ENCODE peak calls at places on chromosome 1, in six cellular contexts. One of them, this sample, is unnamed.

GRCh38 chr1:226960944-226961765 is 21.1 kb downstream of the COQ8A start:
- DNase-seq in transverse colon: no peak
- DNase-seq in WERI-Rb-1: no peak
- DNase-seq in ovary: no peak
- DNase-seq in coronary artery: no peak
- DNase-seq in uterus: no peak
- DNase-seq in this sample: no peak

GRCh38 chr1:247448107-247448778 is 9.7 kb downstream of the OR2B11 start:
- DNase-seq in coronary artery: no peak
- DNase-seq in WERI-Rb-1: peak
- DNase-seq in ovary: peak
- DNase-seq in transverse colon: peak
- DNase-seq in uterus: peak
- DNase-seq in this sample: peak

GRCh38 chr1:1623181-1623630 is 7.9 kb downstream of the MIB2 start:
- DNase-seq in ovary: no peak
- DNase-seq in transverse colon: no peak
- DNase-seq in coronary artery: no peak
- DNase-seq in uterus: no peak
- DNase-seq in WERI-Rb-1: no peak
- DNase-seq in this sample: no peak

GRCh38 chr1:243763806-243764205 is 86.2 kb downstream of the AKT3 start:
- DNase-seq in coronary artery: no peak
- DNase-seq in WERI-Rb-1: no peak
- DNase-seq in uterus: no peak
- DNase-seq in ovary: no peak
- DNase-seq in transverse colon: no peak
- DNase-seq in this sample: no peak

GRCh38 chr1:208174736-208175507 is 69.3 kb downstream of the PLXNA2 start:
- DNase-seq in uterus: no peak
- DNase-seq in WERI-Rb-1: no peak
- DNase-seq in ovary: no peak
- DNase-seq in coronary artery: no peak
- DNase-seq in transverse colon: no peak
- DNase-seq in this sample: no peak

GRCh38 chr1:217048104-217048707 is 325.0 kb upstream of the ESRRG start:
- DNase-seq in ovary: no peak
- DNase-seq in uterus: no peak
- DNase-seq in WERI-Rb-1: peak
- DNase-seq in coronary artery: no peak
- DNase-seq in transverse colon: no peak
- DNase-seq in this sample: no peak

GRCh38 chr1:94903318-94904009 is 23.4 kb downstream of the CNN3 start:
- DNase-seq in ovary: no peak
- DNase-seq in coronary artery: no peak
- DNase-seq in transverse colon: no peak
- DNase-seq in uterus: no peak
- DNase-seq in WERI-Rb-1: no peak
- DNase-seq in this sample: no peak

GRCh38 chr1:16924216-16924918 is 2.6 kb downstream of the CROCC start:
- DNase-seq in uterus: no peak
- DNase-seq in transverse colon: no peak
- DNase-seq in ovary: no peak
- DNase-seq in coronary artery: no peak
- DNase-seq in WERI-Rb-1: no peak
- DNase-seq in this sample: peak

GRCh38 chr1:232980336-232980978 is 30.0 kb downstream of the NTPCR start:
- DNase-seq in coronary artery: no peak
- DNase-seq in uterus: no peak
- DNase-seq in transverse colon: no peak
- DNase-seq in ovary: no peak
- DNase-seq in WERI-Rb-1: peak
- DNase-seq in this sample: no peak

GRCh38 chr1:233627376-233627775 is 13.5 kb downstream of the KCNK1 start:
- DNase-seq in uterus: no peak
- DNase-seq in WERI-Rb-1: no peak
- DNase-seq in transverse colon: no peak
- DNase-seq in coronary artery: no peak
- DNase-seq in ovary: no peak
- DNase-seq in this sample: no peak

GRCh38 chr1:85597709-85598108 is 17.1 kb downstream of the CCN1 start:
- DNase-seq in coronary artery: no peak
- DNase-seq in transverse colon: no peak
- DNase-seq in WERI-Rb-1: no peak
- DNase-seq in ovary: no peak
- DNase-seq in uterus: no peak
- DNase-seq in this sample: no peak

GRCh38 chr1:235079443-235079967 is 49.1 kb downstream of the TOMM20 start:
- DNase-seq in transverse colon: peak
- DNase-seq in WERI-Rb-1: peak
- DNase-seq in ovary: peak
- DNase-seq in uterus: no peak
- DNase-seq in coronary artery: no peak
- DNase-seq in this sample: peak

GRCh38 chr1:41963636-41964035 is 44.9 kb upstream of the HIVEP3 start:
- DNase-seq in uterus: no peak
- DNase-seq in ovary: no peak
- DNase-seq in WERI-Rb-1: no peak
- DNase-seq in coronary artery: no peak
- DNase-seq in transverse colon: no peak
- DNase-seq in this sample: no peak

GRCh38 chr1:100351095-100351884 is 1.0 kb upstream of the CDC14A start:
- DNase-seq in uterus: peak
- DNase-seq in transverse colon: peak
- DNase-seq in coronary artery: peak
- DNase-seq in ovary: peak
- DNase-seq in WERI-Rb-1: peak
- DNase-seq in this sample: peak

GRCh38 chr1:101738475-101738874 is 258.3 kb downstream of the OLFM3 start:
- DNase-seq in uterus: no peak
- DNase-seq in coronary artery: no peak
- DNase-seq in WERI-Rb-1: no peak
- DNase-seq in transverse colon: no peak
- DNase-seq in ovary: no peak
- DNase-seq in this sample: no peak

GRCh38 chr1:85815906-85816305 is 107.7 kb upstream of the ZNHIT6 start:
- DNase-seq in ovary: no peak
- DNase-seq in uterus: no peak
- DNase-seq in transverse colon: no peak
- DNase-seq in WERI-Rb-1: no peak
- DNase-seq in coronary artery: no peak
- DNase-seq in this sample: peak

GRCh38 chr1:172266528-172267174 is 153.8 kb upstream of the C1orf105 start:
- DNase-seq in ovary: no peak
- DNase-seq in WERI-Rb-1: no peak
- DNase-seq in uterus: no peak
- DNase-seq in transverse colon: no peak
- DNase-seq in coronary artery: no peak
- DNase-seq in this sample: no peak

GRCh38 chr1:229388876-229389580 is 44.9 kb downstream of the ACTA1 start:
- DNase-seq in WERI-Rb-1: no peak
- DNase-seq in coronary artery: no peak
- DNase-seq in uterus: no peak
- DNase-seq in transverse colon: no peak
- DNase-seq in ovary: no peak
- DNase-seq in this sample: no peak

GRCh38 chr1:32989160-32989894 is 24.7 kb upstream of the RNF19B start:
- DNase-seq in WERI-Rb-1: no peak
- DNase-seq in uterus: peak
- DNase-seq in coronary artery: peak
- DNase-seq in ovary: peak
- DNase-seq in transverse colon: peak
- DNase-seq in this sample: peak

GRCh38 chr1:35598895-35599294 is 25.8 kb downstream of the TFAP2E start:
- DNase-seq in coronary artery: no peak
- DNase-seq in ovary: no peak
- DNase-seq in WERI-Rb-1: no peak
- DNase-seq in transverse colon: no peak
- DNase-seq in uterus: no peak
- DNase-seq in this sample: no peak

GRCh38 chr1:93977546-93977945 is 68.3 kb upstream of the GCLM start:
- DNase-seq in uterus: no peak
- DNase-seq in ovary: no peak
- DNase-seq in coronary artery: no peak
- DNase-seq in WERI-Rb-1: no peak
- DNase-seq in transverse colon: no peak
- DNase-seq in this sample: no peak

DNA sequence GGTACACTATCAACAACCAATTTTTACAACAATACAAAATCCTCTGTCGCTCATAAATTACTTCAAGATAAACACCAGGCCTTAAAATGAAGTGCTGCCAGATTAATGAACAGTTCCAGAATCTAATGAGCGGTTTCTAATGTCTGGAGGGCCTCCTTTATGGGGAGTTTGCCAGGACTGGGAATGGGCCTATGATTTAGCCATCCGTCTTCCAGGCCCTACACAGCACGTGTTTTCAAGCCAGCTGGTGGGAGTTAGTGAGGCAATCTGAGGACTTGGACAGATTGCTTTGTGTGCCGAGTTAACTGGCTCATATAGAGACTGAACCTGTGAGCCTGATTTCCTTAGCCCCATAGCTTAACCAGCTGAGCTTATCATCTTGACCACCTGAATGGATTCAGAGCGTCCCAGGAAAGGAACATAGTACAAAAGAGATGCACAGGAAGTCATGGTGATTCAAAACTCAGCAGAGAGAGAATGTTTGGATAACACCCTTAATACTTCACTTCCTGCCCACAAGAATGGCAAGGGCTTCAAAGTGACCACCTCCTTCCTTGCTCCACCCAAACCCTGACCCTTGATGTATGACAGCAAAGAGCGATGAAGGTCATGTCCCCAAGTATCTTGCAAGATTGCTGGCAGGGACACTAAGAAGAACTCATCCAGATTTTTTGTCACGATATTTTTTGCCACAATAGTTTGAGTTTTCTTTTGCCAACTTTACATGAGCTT is 143.5 kb downstream of the SLC30A10 start:
- DNase-seq in ovary: no peak
- DNase-seq in uterus: peak
- DNase-seq in WERI-Rb-1: peak
- DNase-seq in transverse colon: no peak
- DNase-seq in coronary artery: no peak
- DNase-seq in this sample: no peak
- TF ChIP-seq CTCF in ovary: no peak
- TF ChIP-seq CTCF in uterus: no peak
- TF ChIP-seq CTCF in WERI-Rb-1: no peak
- TF ChIP-seq CTCF in transverse colon: no peak
- TF ChIP-seq CTCF in coronary artery: no peak
- TF ChIP-seq CTCF in this sample: no peak

GRCh38 chr1:27111771-27112573 is 43.0 kb downstream of the SLC9A1 start:
- DNase-seq in WERI-Rb-1: peak
- DNase-seq in uterus: peak
- DNase-seq in transverse colon: peak
- DNase-seq in ovary: peak
- DNase-seq in coronary artery: peak
- DNase-seq in this sample: peak
- H3K27ac ChIP-seq in WERI-Rb-1: peak
- H3K27ac ChIP-seq in uterus: peak
- H3K27ac ChIP-seq in transverse colon: peak
- H3K27ac ChIP-seq in ovary: no peak
- H3K27ac ChIP-seq in coronary artery: peak
- H3K27ac ChIP-seq in this sample: peak

GRCh38 chr1:46411010-46411405 is 16.9 kb downstream of the FAAH start:
- DNase-seq in coronary artery: no peak
- DNase-seq in transverse colon: no peak
- DNase-seq in uterus: no peak
- DNase-seq in ovary: no peak
- DNase-seq in WERI-Rb-1: no peak
- DNase-seq in this sample: no peak

GRCh38 chr1:46413596-46413985 is 19.5 kb downstream of the FAAH start:
- DNase-seq in uterus: no peak
- DNase-seq in coronary artery: no peak
- DNase-seq in transverse colon: no peak
- DNase-seq in ovary: no peak
- DNase-seq in WERI-Rb-1: peak
- DNase-seq in this sample: no peak

GRCh38 chr1:46412853-46413595 is 18.9 kb downstream of the FAAH start:
- DNase-seq in WERI-Rb-1: no peak
- DNase-seq in uterus: no peak
- DNase-seq in transverse colon: no peak
- DNase-seq in ovary: no peak
- DNase-seq in coronary artery: no peak
- DNase-seq in this sample: no peak

GRCh38 chr1:46410156-46411009 is 16.3 kb downstream of the FAAH start:
- DNase-seq in ovary: no peak
- DNase-seq in WERI-Rb-1: no peak
- DNase-seq in transverse colon: no peak
- DNase-seq in coronary artery: no peak
- DNase-seq in uterus: no peak
- DNase-seq in this sample: peak

GRCh38 chr1:46411601-46412341 is 17.7 kb downstream of the FAAH start:
- DNase-seq in WERI-Rb-1: peak
- DNase-seq in ovary: no peak
- DNase-seq in transverse colon: no peak
- DNase-seq in coronary artery: no peak
- DNase-seq in uterus: no peak
- DNase-seq in this sample: no peak
- TF ChIP-seq CTCF in WERI-Rb-1: peak
- TF ChIP-seq CTCF in ovary: no peak
- TF ChIP-seq CTCF in transverse colon: no peak
- TF ChIP-seq CTCF in coronary artery: no peak
- TF ChIP-seq CTCF in uterus: no peak
- TF ChIP-seq CTCF in this sample: no peak

GRCh38 chr1:2641381-2642130 is 8.7 kb upstream of the MMEL1 start:
- DNase-seq in uterus: no peak
- DNase-seq in WERI-Rb-1: no peak
- DNase-seq in ovary: peak
- DNase-seq in transverse colon: no peak
- DNase-seq in coronary artery: no peak
- DNase-seq in this sample: no peak
- H3K27ac ChIP-seq in uterus: no peak
- H3K27ac ChIP-seq in WERI-Rb-1: no peak
- H3K27ac ChIP-seq in ovary: no peak
- H3K27ac ChIP-seq in transverse colon: no peak
- H3K27ac ChIP-seq in coronary artery: no peak
- H3K27ac ChIP-seq in this sample: no peak

DNA sequence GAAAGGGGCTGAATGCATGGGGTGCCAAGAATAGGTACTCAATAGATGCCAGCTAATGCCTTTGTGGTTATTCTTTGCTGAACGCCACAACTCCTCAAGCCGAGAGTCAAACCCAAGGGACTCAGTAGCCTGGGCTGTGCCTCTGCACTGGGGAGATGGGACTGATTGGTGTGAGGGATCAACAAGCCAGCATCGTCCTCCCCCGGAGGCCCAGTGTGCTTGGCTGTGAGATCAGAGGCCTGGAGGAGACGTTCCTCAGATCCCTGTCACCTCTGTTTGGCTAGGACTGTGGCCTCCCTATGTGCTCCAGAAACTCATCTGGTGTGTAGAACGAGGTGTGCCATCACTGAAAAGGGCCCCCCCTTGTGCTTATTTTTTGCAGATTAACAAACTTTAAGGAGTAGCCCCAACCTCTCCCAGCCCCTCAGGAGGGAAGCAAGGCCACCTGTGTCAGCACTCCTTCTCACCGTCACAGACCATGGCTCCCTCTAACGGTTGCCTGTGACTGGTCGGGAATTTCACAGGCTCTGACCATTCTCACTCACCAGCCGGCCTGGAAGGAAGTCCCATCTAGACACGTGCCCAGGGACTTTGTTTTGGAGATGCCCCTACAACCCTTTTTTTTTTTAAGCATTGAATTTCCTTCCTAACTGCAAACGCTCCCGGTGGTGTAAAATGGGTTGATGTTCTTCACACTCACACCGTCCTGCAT is 194.0 kb upstream of the VAMP3 start:
- DNase-seq in ovary: no peak
- DNase-seq in transverse colon: no peak
- DNase-seq in WERI-Rb-1: peak
- DNase-seq in uterus: no peak
- DNase-seq in coronary artery: no peak
- DNase-seq in this sample: peak
- TF ChIP-seq CTCF in ovary: no peak
- TF ChIP-seq CTCF in transverse colon: no peak
- TF ChIP-seq CTCF in WERI-Rb-1: peak
- TF ChIP-seq CTCF in uterus: no peak
- TF ChIP-seq CTCF in coronary artery: no peak
- TF ChIP-seq CTCF in this sample: no peak

This sample was measured in psoas muscle.